ENCODE peak calls at places on chromosome 21, in seven cellular contexts. One of them, this sample, is unnamed.

GRCh38 chr21:15250384-15250783 is 185.6 kb upstream of the NRIP1 start:
- DNase-seq in non-pigmented ciliary epithelial cell: peak
- DNase-seq in aorta: no peak
- DNase-seq in body of pancreas: no peak
- DNase-seq in stimulated activated CD4-positive, alpha-beta T cell treated with anti-CD3 and anti-CD28 coated beads, Interleukin-4, amount 100 ng/mL, for 48 hours: no peak
- DNase-seq in ecto neural progenitor cell: no peak
- DNase-seq in Right ventricle myocardium superior: no peak
- DNase-seq in this sample: no peak

GRCh38 chr21:42289926-42290325 is 25.3 kb downstream of the TFF3 start:
- DNase-seq in Right ventricle myocardium superior: peak
- DNase-seq in body of pancreas: no peak
- DNase-seq in ecto neural progenitor cell: no peak
- DNase-seq in non-pigmented ciliary epithelial cell: no peak
- DNase-seq in aorta: peak
- DNase-seq in stimulated activated CD4-positive, alpha-beta T cell treated with anti-CD3 and anti-CD28 coated beads, Interleukin-4, amount 100 ng/mL, for 48 hours: no peak
- DNase-seq in this sample: peak

GRCh38 chr21:45482899-45483821 is 59.1 kb downstream of the SLC19A1 start:
- DNase-seq in non-pigmented ciliary epithelial cell: no peak
- DNase-seq in aorta: peak
- DNase-seq in ecto neural progenitor cell: no peak
- DNase-seq in body of pancreas: no peak
- DNase-seq in stimulated activated CD4-positive, alpha-beta T cell treated with anti-CD3 and anti-CD28 coated beads, Interleukin-4, amount 100 ng/mL, for 48 hours: no peak
- DNase-seq in Right ventricle myocardium superior: no peak
- DNase-seq in this sample: no peak

GRCh38 chr21:31470896-31471694 is 127.0 kb upstream of the TIAM1 start:
- DNase-seq in Right ventricle myocardium superior: no peak
- DNase-seq in ecto neural progenitor cell: peak
- DNase-seq in body of pancreas: no peak
- DNase-seq in non-pigmented ciliary epithelial cell: no peak
- DNase-seq in stimulated activated CD4-positive, alpha-beta T cell treated with anti-CD3 and anti-CD28 coated beads, Interleukin-4, amount 100 ng/mL, for 48 hours: no peak
- DNase-seq in aorta: no peak
- DNase-seq in this sample: no peak

GRCh38 chr21:21614966-21615365 is 616.8 kb downstream of the NCAM2 start:
- DNase-seq in aorta: no peak
- DNase-seq in stimulated activated CD4-positive, alpha-beta T cell treated with anti-CD3 and anti-CD28 coated beads, Interleukin-4, amount 100 ng/mL, for 48 hours: no peak
- DNase-seq in body of pancreas: no peak
- DNase-seq in ecto neural progenitor cell: no peak
- DNase-seq in Right ventricle myocardium superior: no peak
- DNase-seq in non-pigmented ciliary epithelial cell: no peak
- DNase-seq in this sample: no peak

GRCh38 chr21:18191139-18191538 is 53.5 kb upstream of the CHODL start:
- DNase-seq in body of pancreas: no peak
- DNase-seq in Right ventricle myocardium superior: no peak
- DNase-seq in non-pigmented ciliary epithelial cell: no peak
- DNase-seq in ecto neural progenitor cell: no peak
- DNase-seq in aorta: no peak
- DNase-seq in stimulated activated CD4-positive, alpha-beta T cell treated with anti-CD3 and anti-CD28 coated beads, Interleukin-4, amount 100 ng/mL, for 48 hours: no peak
- DNase-seq in this sample: no peak

GRCh38 chr21:40618216-40618615 is 228.7 kb downstream of the DSCAM start:
- DNase-seq in stimulated activated CD4-positive, alpha-beta T cell treated with anti-CD3 and anti-CD28 coated beads, Interleukin-4, amount 100 ng/mL, for 48 hours: no peak
- DNase-seq in body of pancreas: no peak
- DNase-seq in aorta: no peak
- DNase-seq in ecto neural progenitor cell: peak
- DNase-seq in Right ventricle myocardium superior: no peak
- DNase-seq in non-pigmented ciliary epithelial cell: no peak
- DNase-seq in this sample: no peak

GRCh38 chr21:42545317-42545716 is 31.7 kb downstream of the SLC37A1 start:
- DNase-seq in aorta: peak
- DNase-seq in stimulated activated CD4-positive, alpha-beta T cell treated with anti-CD3 and anti-CD28 coated beads, Interleukin-4, amount 100 ng/mL, for 48 hours: no peak
- DNase-seq in Right ventricle myocardium superior: no peak
- DNase-seq in non-pigmented ciliary epithelial cell: no peak
- DNase-seq in ecto neural progenitor cell: no peak
- DNase-seq in body of pancreas: no peak
- DNase-seq in this sample: no peak

GRCh38 chr21:31034378-31034777 is 3.9 kb downstream of the KRTAP19-8 start:
- DNase-seq in non-pigmented ciliary epithelial cell: peak
- DNase-seq in body of pancreas: no peak
- DNase-seq in stimulated activated CD4-positive, alpha-beta T cell treated with anti-CD3 and anti-CD28 coated beads, Interleukin-4, amount 100 ng/mL, for 48 hours: no peak
- DNase-seq in ecto neural progenitor cell: no peak
- DNase-seq in Right ventricle myocardium superior: no peak
- DNase-seq in aorta: no peak
- DNase-seq in this sample: no peak

GRCh38 chr21:46028547-46029200 is 47.1 kb downstream of the COL6A1 start:
- DNase-seq in body of pancreas: no peak
- DNase-seq in aorta: no peak
- DNase-seq in ecto neural progenitor cell: no peak
- DNase-seq in Right ventricle myocardium superior: no peak
- DNase-seq in non-pigmented ciliary epithelial cell: no peak
- DNase-seq in stimulated activated CD4-positive, alpha-beta T cell treated with anti-CD3 and anti-CD28 coated beads, Interleukin-4, amount 100 ng/mL, for 48 hours: no peak
- DNase-seq in this sample: peak

GRCh38 chr21:39422468-39423241 is 22.9 kb downstream of the LCA5L start:
- DNase-seq in stimulated activated CD4-positive, alpha-beta T cell treated with anti-CD3 and anti-CD28 coated beads, Interleukin-4, amount 100 ng/mL, for 48 hours: no peak
- DNase-seq in ecto neural progenitor cell: no peak
- DNase-seq in aorta: no peak
- DNase-seq in non-pigmented ciliary epithelial cell: no peak
- DNase-seq in Right ventricle myocardium superior: no peak
- DNase-seq in body of pancreas: no peak
- DNase-seq in this sample: no peak

GRCh38 chr21:33660406-33660805 is 18.1 kb downstream of the ITSN1 start:
- DNase-seq in ecto neural progenitor cell: no peak
- DNase-seq in stimulated activated CD4-positive, alpha-beta T cell treated with anti-CD3 and anti-CD28 coated beads, Interleukin-4, amount 100 ng/mL, for 48 hours: no peak
- DNase-seq in aorta: no peak
- DNase-seq in Right ventricle myocardium superior: no peak
- DNase-seq in non-pigmented ciliary epithelial cell: no peak
- DNase-seq in body of pancreas: no peak
- DNase-seq in this sample: no peak

GRCh38 chr21:32135401-32136363 is 143.2 kb downstream of the MIS18A start:
- DNase-seq in aorta: peak
- DNase-seq in ecto neural progenitor cell: peak
- DNase-seq in Right ventricle myocardium superior: no peak
- DNase-seq in body of pancreas: no peak
- DNase-seq in non-pigmented ciliary epithelial cell: no peak
- DNase-seq in stimulated activated CD4-positive, alpha-beta T cell treated with anti-CD3 and anti-CD28 coated beads, Interleukin-4, amount 100 ng/mL, for 48 hours: no peak
- DNase-seq in this sample: no peak